ENCODE peak calls at places on chromosomes 2 and 18, in eight cellular contexts. One of them, this sample, is unnamed.

GRCh38 chr2:122070241-122070731 is 314.8 kb downstream of the TSN start:
- DNase-seq in NCI-H1436: no peak
- DNase-seq in NT2/D1: no peak
- DNase-seq in anterior cingulate cortex: no peak
- DNase-seq in EL: peak
- DNase-seq in stimulated activated CD4-positive, alpha-beta T cell treated with anti-CD3 and anti-CD28 coated beads, Interleukin-1b, Interleukin-23, amount 100 ng/mL, for 48 hours: no peak
- DNase-seq in tibial artery: no peak
- DNase-seq in nucleus accumbens: no peak
- DNase-seq in this sample: no peak

GRCh38 chr2:193024791-193025190 is 830.1 kb upstream of the TMEFF2 start:
- DNase-seq in NT2/D1: no peak
- DNase-seq in nucleus accumbens: no peak
- DNase-seq in anterior cingulate cortex: no peak
- DNase-seq in tibial artery: no peak
- DNase-seq in NCI-H1436: no peak
- DNase-seq in stimulated activated CD4-positive, alpha-beta T cell treated with anti-CD3 and anti-CD28 coated beads, Interleukin-1b, Interleukin-23, amount 100 ng/mL, for 48 hours: no peak
- DNase-seq in EL: no peak
- DNase-seq in this sample: no peak

GRCh38 chr2:127128508-127128907 is 21.6 kb upstream of the BIN1 start:
- DNase-seq in NT2/D1: no peak
- DNase-seq in anterior cingulate cortex: no peak
- DNase-seq in stimulated activated CD4-positive, alpha-beta T cell treated with anti-CD3 and anti-CD28 coated beads, Interleukin-1b, Interleukin-23, amount 100 ng/mL, for 48 hours: no peak
- DNase-seq in NCI-H1436: no peak
- DNase-seq in tibial artery: no peak
- DNase-seq in EL: no peak
- DNase-seq in nucleus accumbens: no peak
- DNase-seq in this sample: no peak

GRCh38 chr2:15532996-15533395 is 28.1 kb downstream of the NBAS start:
- DNase-seq in tibial artery: no peak
- DNase-seq in stimulated activated CD4-positive, alpha-beta T cell treated with anti-CD3 and anti-CD28 coated beads, Interleukin-1b, Interleukin-23, amount 100 ng/mL, for 48 hours: no peak
- DNase-seq in NT2/D1: no peak
- DNase-seq in NCI-H1436: no peak
- DNase-seq in EL: no peak
- DNase-seq in anterior cingulate cortex: no peak
- DNase-seq in nucleus accumbens: no peak
- DNase-seq in this sample: no peak

GRCh38 chr18:26190506-26190905 is 35.7 kb upstream of the TAF4B start:
- DNase-seq in NCI-H1436: no peak
- DNase-seq in EL: no peak
- DNase-seq in anterior cingulate cortex: no peak
- DNase-seq in NT2/D1: no peak
- DNase-seq in tibial artery: no peak
- DNase-seq in stimulated activated CD4-positive, alpha-beta T cell treated with anti-CD3 and anti-CD28 coated beads, Interleukin-1b, Interleukin-23, amount 100 ng/mL, for 48 hours: peak
- DNase-seq in nucleus accumbens: no peak
- DNase-seq in this sample: no peak

GRCh38 chr2:33307659-33308311 is 168.7 kb upstream of the RASGRP3 start:
- DNase-seq in anterior cingulate cortex: no peak
- DNase-seq in NT2/D1: no peak
- DNase-seq in EL: no peak
- DNase-seq in tibial artery: no peak
- DNase-seq in stimulated activated CD4-positive, alpha-beta T cell treated with anti-CD3 and anti-CD28 coated beads, Interleukin-1b, Interleukin-23, amount 100 ng/mL, for 48 hours: no peak
- DNase-seq in NCI-H1436: no peak
- DNase-seq in nucleus accumbens: no peak
- DNase-seq in this sample: no peak

GRCh38 chr2:222930862-222931261 is 70.0 kb downstream of the ACSL3 start:
- DNase-seq in NT2/D1: no peak
- DNase-seq in anterior cingulate cortex: no peak
- DNase-seq in tibial artery: no peak
- DNase-seq in stimulated activated CD4-positive, alpha-beta T cell treated with anti-CD3 and anti-CD28 coated beads, Interleukin-1b, Interleukin-23, amount 100 ng/mL, for 48 hours: no peak
- DNase-seq in nucleus accumbens: no peak
- DNase-seq in NCI-H1436: no peak
- DNase-seq in EL: no peak
- DNase-seq in this sample: no peak

GRCh38 chr18:2914844-2915243 is 68.0 kb downstream of the EMILIN2 start:
- DNase-seq in NCI-H1436: no peak
- DNase-seq in tibial artery: no peak
- DNase-seq in EL: no peak
- DNase-seq in stimulated activated CD4-positive, alpha-beta T cell treated with anti-CD3 and anti-CD28 coated beads, Interleukin-1b, Interleukin-23, amount 100 ng/mL, for 48 hours: no peak
- DNase-seq in NT2/D1: no peak
- DNase-seq in nucleus accumbens: no peak
- DNase-seq in anterior cingulate cortex: no peak
- DNase-seq in this sample: no peak

GRCh38 chr2:98015681-98016080 is 19.9 kb upstream of the TMEM131 start:
- DNase-seq in stimulated activated CD4-positive, alpha-beta T cell treated with anti-CD3 and anti-CD28 coated beads, Interleukin-1b, Interleukin-23, amount 100 ng/mL, for 48 hours: no peak
- DNase-seq in EL: no peak
- DNase-seq in nucleus accumbens: no peak
- DNase-seq in tibial artery: no peak
- DNase-seq in NCI-H1436: no peak
- DNase-seq in NT2/D1: no peak
- DNase-seq in anterior cingulate cortex: no peak
- DNase-seq in this sample: no peak

This sample was measured in head of caudate nucleus.